ENCODE peak calls at places on chromosomes 3 and 15, in ten cellular contexts. One of them, this sample, is unnamed.

GRCh38 chr15:93617443-93617842 is 528.4 kb upstream of the RGMA start:
- DNase-seq in fibroblast of pulmonary artery: no peak
- DNase-seq in kidney: no peak
- DNase-seq in ovary: no peak
- DNase-seq in AG09309: no peak
- DNase-seq in fibroblast of lung: no peak
- DNase-seq in HCT116: no peak
- DNase-seq in adrenal gland: no peak
- DNase-seq in left ventricle myocardium inferior: no peak
- DNase-seq in psoas muscle: peak; percentile 14
- DNase-seq in this sample: no peak

GRCh38 chr3:127304121-127304744 is 16.4 kb upstream of the PRR20G start:
- DNase-seq in fibroblast of lung: no peak
- DNase-seq in ovary: no peak
- DNase-seq in HCT116: peak; percentile 92
- DNase-seq in fibroblast of pulmonary artery: no peak
- DNase-seq in adrenal gland: no peak
- DNase-seq in psoas muscle: no peak
- DNase-seq in left ventricle myocardium inferior: no peak
- DNase-seq in AG09309: no peak
- DNase-seq in kidney: peak; percentile 71
- DNase-seq in this sample: peak; percentile 64

GRCh38 chr3:66609660-66610547 is 109.1 kb upstream of the LRIG1 start:
- DNase-seq in AG09309: peak; percentile 67
- DNase-seq in fibroblast of lung: peak; percentile 92
- DNase-seq in kidney: no peak
- DNase-seq in psoas muscle: no peak
- DNase-seq in fibroblast of pulmonary artery: peak; percentile 59
- DNase-seq in HCT116: no peak
- DNase-seq in ovary: no peak
- DNase-seq in adrenal gland: no peak
- DNase-seq in left ventricle myocardium inferior: no peak
- DNase-seq in this sample: no peak

GRCh38 chr3:190323241-190323617 is 983 bp upstream of the CLDN1 start:
- DNase-seq in adrenal gland: no peak
- DNase-seq in AG09309: no peak
- DNase-seq in fibroblast of pulmonary artery: no peak
- DNase-seq in HCT116: no peak
- DNase-seq in ovary: peak; percentile 39
- DNase-seq in fibroblast of lung: peak; percentile 36
- DNase-seq in left ventricle myocardium inferior: no peak
- DNase-seq in kidney: no peak
- DNase-seq in psoas muscle: no peak
- DNase-seq in this sample: peak; percentile 32

GRCh38 chr15:62894322-62895085 is 148.0 kb upstream of the TPM1 start:
- DNase-seq in psoas muscle: no peak
- DNase-seq in fibroblast of lung: peak; percentile 58
- DNase-seq in ovary: no peak
- DNase-seq in adrenal gland: no peak
- DNase-seq in AG09309: no peak
- DNase-seq in HCT116: no peak
- DNase-seq in fibroblast of pulmonary artery: no peak
- DNase-seq in kidney: no peak
- DNase-seq in left ventricle myocardium inferior: no peak
- DNase-seq in this sample: no peak

GRCh38 chr3:161305095-161305991 is 66.0 kb downstream of the SPTSSB start:
- DNase-seq in left ventricle myocardium inferior: no peak
- DNase-seq in kidney: no peak
- DNase-seq in AG09309: no peak
- DNase-seq in HCT116: no peak
- DNase-seq in psoas muscle: no peak
- DNase-seq in adrenal gland: no peak
- DNase-seq in ovary: no peak
- DNase-seq in fibroblast of pulmonary artery: peak; percentile 52
- DNase-seq in fibroblast of lung: peak; percentile 6
- DNase-seq in this sample: no peak

GRCh38 chr3:57544181-57545125 is at the start of gene DNAH12:
- DNase-seq in ovary: peak; percentile 63
- DNase-seq in left ventricle myocardium inferior: no peak
- DNase-seq in fibroblast of pulmonary artery: peak; percentile 45
- DNase-seq in kidney: peak; percentile 89
- DNase-seq in AG09309: no peak
- DNase-seq in psoas muscle: no peak
- DNase-seq in HCT116: no peak
- DNase-seq in adrenal gland: no peak
- DNase-seq in fibroblast of lung: peak; percentile 58
- DNase-seq in this sample: peak; percentile 72

GRCh38 chr15:50046868-50047267 is 72.2 kb downstream of the ATP8B4 start:
- DNase-seq in fibroblast of lung: peak; percentile 78
- DNase-seq in adrenal gland: no peak
- DNase-seq in fibroblast of pulmonary artery: no peak
- DNase-seq in kidney: no peak
- DNase-seq in AG09309: no peak
- DNase-seq in psoas muscle: no peak
- DNase-seq in ovary: no peak
- DNase-seq in HCT116: no peak
- DNase-seq in left ventricle myocardium inferior: no peak
- DNase-seq in this sample: no peak

GRCh38 chr15:91872356-91873132 is 19.0 kb downstream of the SLCO3A1 start:
- DNase-seq in ovary: no peak
- DNase-seq in psoas muscle: no peak
- DNase-seq in fibroblast of lung: no peak
- DNase-seq in HCT116: no peak
- DNase-seq in fibroblast of pulmonary artery: no peak
- DNase-seq in AG09309: no peak
- DNase-seq in left ventricle myocardium inferior: no peak
- DNase-seq in adrenal gland: no peak
- DNase-seq in kidney: no peak
- DNase-seq in this sample: no peak

DNA sequence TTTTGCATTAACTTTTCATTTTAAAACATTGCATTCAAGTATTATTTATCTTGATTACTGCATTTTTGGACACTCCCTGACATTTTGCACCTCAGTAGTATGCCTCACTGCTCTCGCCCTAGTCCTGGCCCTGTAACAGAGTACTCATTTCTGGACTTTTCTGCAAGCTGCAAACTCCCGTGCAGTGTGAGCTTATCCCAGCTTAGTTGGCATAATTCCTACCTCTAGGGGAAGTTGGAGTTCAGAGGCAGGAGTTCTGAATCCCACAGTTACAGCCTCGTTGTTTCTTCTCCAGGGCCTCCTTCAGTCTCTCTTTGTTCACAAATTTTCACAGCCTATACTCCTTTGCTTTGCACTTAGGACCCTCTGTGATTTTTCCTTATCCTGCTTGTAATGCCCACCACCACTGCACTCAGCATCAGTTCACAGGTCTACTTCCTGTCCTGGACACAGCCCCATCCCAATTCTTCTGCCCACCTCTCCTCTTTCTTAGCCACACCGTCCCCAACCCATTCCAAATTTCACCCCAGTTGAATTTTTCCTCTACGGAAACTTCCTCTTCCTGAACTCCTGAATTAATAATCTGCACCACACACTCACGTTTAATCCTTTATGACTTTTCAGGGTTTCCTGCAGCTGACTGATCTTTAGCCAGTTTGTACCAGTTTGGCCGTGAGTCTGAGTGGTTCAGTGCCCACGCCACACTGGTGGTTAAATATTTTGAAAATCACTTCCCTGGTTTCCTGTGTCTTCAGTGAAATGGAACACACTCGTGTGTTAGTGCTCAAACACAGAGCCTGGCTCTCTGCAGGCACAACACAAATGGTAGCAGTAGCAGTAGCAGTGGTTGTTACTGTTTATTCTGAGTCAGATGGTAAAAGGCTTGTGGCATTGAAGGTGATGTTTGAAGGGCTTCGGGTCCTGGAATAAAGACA is 6.3 kb upstream of the CTSH start:
- DNase-seq in AG09309: no peak
- DNase-seq in adrenal gland: no peak
- DNase-seq in left ventricle myocardium inferior: no peak
- DNase-seq in fibroblast of lung: peak; percentile 30
- DNase-seq in kidney: no peak
- DNase-seq in psoas muscle: no peak
- DNase-seq in fibroblast of pulmonary artery: peak; percentile 51
- DNase-seq in ovary: no peak
- DNase-seq in HCT116: no peak
- DNase-seq in this sample: no peak
- TF ChIP-seq CTCF in AG09309: peak; percentile 53
- TF ChIP-seq CTCF in adrenal gland: peak; percentile 25
- TF ChIP-seq CTCF in left ventricle myocardium inferior: peak; percentile 39
- TF ChIP-seq CTCF in fibroblast of lung: peak; percentile 35
- TF ChIP-seq CTCF in kidney: no peak
- TF ChIP-seq CTCF in psoas muscle: no peak
- TF ChIP-seq CTCF in fibroblast of pulmonary artery: peak; percentile 47
- TF ChIP-seq CTCF in ovary: no peak
- TF ChIP-seq CTCF in HCT116: peak; percentile 42
- TF ChIP-seq CTCF in this sample: no peak

DNA sequence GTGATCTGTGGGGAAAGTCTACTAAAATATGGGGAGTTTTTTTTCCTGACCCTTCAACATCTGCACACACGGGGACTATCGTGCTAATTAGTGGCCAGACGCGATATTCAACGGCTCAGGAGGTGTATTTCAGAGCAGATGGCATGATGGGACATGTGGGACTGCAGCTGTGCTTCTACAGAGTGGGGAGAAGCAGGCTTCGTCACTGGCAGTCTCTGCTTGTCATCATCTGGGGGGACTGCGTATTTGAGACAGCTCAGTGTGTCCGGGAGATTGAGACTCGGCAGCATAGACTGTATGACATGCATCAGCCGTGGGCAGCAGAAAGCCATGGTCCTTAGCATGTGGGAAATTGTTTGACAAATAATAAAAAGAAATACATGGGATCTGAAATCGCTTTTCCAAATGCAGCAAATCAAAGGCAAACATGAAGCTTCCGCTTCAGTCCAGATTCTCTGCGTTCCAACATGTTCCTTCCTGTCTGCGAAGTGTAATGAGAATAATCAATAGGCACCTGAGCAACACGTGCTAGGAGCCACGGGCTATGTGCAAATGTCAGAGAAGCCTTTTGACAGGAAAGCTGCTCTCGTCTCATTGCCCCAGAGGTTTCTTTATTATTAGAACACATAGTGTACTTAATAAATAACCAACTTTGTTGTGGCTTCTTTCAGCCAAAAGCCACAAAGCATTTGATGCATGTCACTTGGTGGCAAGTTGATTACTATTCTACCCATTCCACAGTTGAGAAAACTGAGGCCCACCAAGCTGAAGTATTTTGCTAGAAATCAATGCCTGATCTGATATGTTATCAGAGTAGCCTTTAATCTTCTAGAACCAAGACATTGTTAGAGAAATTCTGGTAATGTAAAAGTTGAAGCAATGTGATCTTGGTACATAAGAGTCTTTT is 276.3 kb downstream of the RYR3 start:
- DNase-seq in HCT116: no peak
- DNase-seq in fibroblast of pulmonary artery: no peak
- DNase-seq in psoas muscle: no peak
- DNase-seq in fibroblast of lung: no peak
- DNase-seq in left ventricle myocardium inferior: no peak
- DNase-seq in kidney: no peak
- DNase-seq in AG09309: no peak
- DNase-seq in ovary: no peak
- DNase-seq in adrenal gland: no peak
- DNase-seq in this sample: no peak
- H3K4me3 ChIP-seq in HCT116: no peak overlapping the region
- H3K4me3 ChIP-seq in fibroblast of pulmonary artery: no peak overlapping the region
- H3K4me3 ChIP-seq in psoas muscle: no peak overlapping the region
- H3K4me3 ChIP-seq in fibroblast of lung: no peak overlapping the region
- H3K4me3 ChIP-seq in left ventricle myocardium inferior: no peak overlapping the region
- H3K4me3 ChIP-seq in kidney: no peak overlapping the region
- H3K4me3 ChIP-seq in AG09309: no peak overlapping the region
- H3K4me3 ChIP-seq in ovary: no peak overlapping the region
- H3K4me3 ChIP-seq in adrenal gland: no peak overlapping the region
- H3K4me3 ChIP-seq in this sample: no peak overlapping the region

GRCh38 chr3:158912621-158913020 is 110.8 kb downstream of the MFSD1 start:
- DNase-seq in AG09309: no peak
- DNase-seq in HCT116: no peak
- DNase-seq in left ventricle myocardium inferior: no peak
- DNase-seq in adrenal gland: no peak
- DNase-seq in kidney: no peak
- DNase-seq in fibroblast of lung: peak; percentile 2
- DNase-seq in ovary: no peak
- DNase-seq in psoas muscle: no peak
- DNase-seq in fibroblast of pulmonary artery: no peak
- DNase-seq in this sample: no peak

GRCh38 chr3:158911586-158911985 is 109.7 kb downstream of the MFSD1 start:
- DNase-seq in kidney: no peak
- DNase-seq in HCT116: no peak
- DNase-seq in adrenal gland: no peak
- DNase-seq in fibroblast of pulmonary artery: no peak
- DNase-seq in ovary: no peak
- DNase-seq in psoas muscle: no peak
- DNase-seq in left ventricle myocardium inferior: no peak
- DNase-seq in AG09309: no peak
- DNase-seq in fibroblast of lung: no peak
- DNase-seq in this sample: no peak

GRCh38 chr3:158908187-158908762 is 106.4 kb downstream of the MFSD1 start:
- DNase-seq in HCT116: no peak
- DNase-seq in kidney: no peak
- DNase-seq in fibroblast of pulmonary artery: no peak
- DNase-seq in fibroblast of lung: no peak
- DNase-seq in ovary: no peak
- DNase-seq in adrenal gland: no peak
- DNase-seq in left ventricle myocardium inferior: no peak
- DNase-seq in psoas muscle: no peak
- DNase-seq in AG09309: no peak
- DNase-seq in this sample: no peak

GRCh38 chr3:158909870-158910269 is 108.0 kb downstream of the MFSD1 start:
- DNase-seq in psoas muscle: no peak
- DNase-seq in ovary: no peak
- DNase-seq in left ventricle myocardium inferior: no peak
- DNase-seq in HCT116: no peak
- DNase-seq in fibroblast of lung: peak; percentile 44
- DNase-seq in fibroblast of pulmonary artery: no peak
- DNase-seq in adrenal gland: no peak
- DNase-seq in AG09309: peak; percentile 37
- DNase-seq in kidney: no peak
- DNase-seq in this sample: no peak

DNA sequence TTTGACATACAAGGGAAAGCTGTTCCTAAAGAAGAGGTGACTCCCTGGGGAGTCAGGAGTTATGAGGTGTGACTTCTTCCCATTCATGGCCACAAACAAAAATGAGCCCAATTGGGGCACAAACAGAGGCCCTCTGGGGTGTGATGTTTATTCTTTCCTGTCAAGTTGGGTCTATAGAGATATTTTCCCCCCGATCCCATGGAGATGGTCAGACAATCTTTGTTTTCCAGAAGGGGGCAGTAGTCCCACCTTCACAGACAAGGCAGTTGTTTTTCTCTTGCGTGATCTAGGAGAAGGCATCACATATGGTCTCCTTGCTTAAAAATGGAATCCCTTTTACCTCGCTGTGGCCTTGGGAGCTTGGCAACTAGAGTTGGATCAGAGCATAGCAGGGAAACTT is 110.3 kb downstream of the MFSD1 start:
- DNase-seq in ovary: no peak
- DNase-seq in left ventricle myocardium inferior: no peak
- DNase-seq in fibroblast of pulmonary artery: no peak
- DNase-seq in HCT116: no peak
- DNase-seq in AG09309: no peak
- DNase-seq in psoas muscle: no peak
- DNase-seq in kidney: no peak
- DNase-seq in adrenal gland: no peak
- DNase-seq in fibroblast of lung: no peak
- DNase-seq in this sample: no peak
- TF ChIP-seq CTCF in ovary: no peak
- TF ChIP-seq CTCF in left ventricle myocardium inferior: no peak
- TF ChIP-seq CTCF in fibroblast of pulmonary artery: no peak
- TF ChIP-seq CTCF in HCT116: peak; percentile 29
- TF ChIP-seq CTCF in AG09309: no peak
- TF ChIP-seq CTCF in psoas muscle: no peak
- TF ChIP-seq CTCF in kidney: no peak
- TF ChIP-seq CTCF in adrenal gland: no peak
- TF ChIP-seq CTCF in fibroblast of lung: no peak
- TF ChIP-seq CTCF in this sample: no peak

GRCh38 chr3:173396191-173397041 is 1.1 kb upstream of the NLGN1 start:
- DNase-seq in kidney: no peak
- DNase-seq in fibroblast of lung: peak; percentile 27
- DNase-seq in fibroblast of pulmonary artery: peak; percentile 3
- DNase-seq in adrenal gland: no peak
- DNase-seq in ovary: peak; percentile 18
- DNase-seq in HCT116: no peak
- DNase-seq in AG09309: no peak
- DNase-seq in psoas muscle: no peak
- DNase-seq in left ventricle myocardium inferior: no peak
- DNase-seq in this sample: peak; percentile 48
- H3K4me3 ChIP-seq in kidney: peak overlapping the region; percentile 81
- H3K4me3 ChIP-seq in fibroblast of lung: peak overlapping the region; percentile 59
- H3K4me3 ChIP-seq in fibroblast of pulmonary artery: peak overlapping the region; percentile 65
- H3K4me3 ChIP-seq in adrenal gland: peak overlapping the region; percentile 49
- H3K4me3 ChIP-seq in ovary: peak overlapping the region; percentile 65
- H3K4me3 ChIP-seq in HCT116: peak overlapping the region; percentile 52
- H3K4me3 ChIP-seq in AG09309: peak overlapping the region; percentile 89
- H3K4me3 ChIP-seq in psoas muscle: peak overlapping the region; percentile 73
- H3K4me3 ChIP-seq in left ventricle myocardium inferior: peak overlapping the region; percentile 82
- H3K4me3 ChIP-seq in this sample: peak overlapping the region; percentile 68

This sample was measured in testis.